ENCODE peak calls at places on chromosomes 5 and 9, in six cellular contexts. X, M, D, C, L and Q are unnamed samples.

GRCh38 chr9:121285835-121286687 is 18.1 kb downstream of the GSN start:
- DNase-seq in L (peak), D (peak), M (peak), X (peak), C (no peak), Q (no peak)

GRCh38 chr9:122095010-122095767 is 2.1 kb upstream of the TTLL11 start:
- DNase-seq in D (peak), L (peak), X (no peak), M (peak), C (peak), Q (no peak)

GRCh38 chr9:77927265-77927664 is 104.3 kb downstream of the GNAQ start:
- DNase-seq in D (no peak), M (peak), L (no peak), C (no peak), X (no peak), Q (no peak)

GRCh38 chr5:146630467-146630866 is 114.5 kb upstream of the GPR151 start:
- DNase-seq in M (no peak), D (no peak), X (no peak), C (no peak), L (no peak), Q (no peak)

GRCh38 chr9:108720191-108720642 is 135.6 kb downstream of the ACTL7B start:
- DNase-seq in C (no peak), M (no peak), X (no peak), D (no peak), L (no peak), Q (no peak)

GRCh38 chr9:16553869-16554540 is 316.5 kb downstream of the BNC2 start:
- DNase-seq in M (no peak), L (no peak), X (no peak), D (no peak), C (no peak), Q (no peak)

GRCh38 chr9:93575706-93576295 is 583 bp upstream of the PHF2 start:
- DNase-seq in D (peak), C (no peak), M (peak), X (peak), L (peak), Q (peak)

GRCh38 chr9:76403352-76403751 is 9.1 kb upstream of the RFK start:
- DNase-seq in D (no peak), X (no peak), M (peak), C (no peak), L (no peak), Q (no peak)

GRCh38 chr5:42745426-42745825 is 11.2 kb upstream of the CCDC152 start:
- DNase-seq in C (no peak), L (peak), M (peak), X (no peak), D (no peak), Q (no peak)

GRCh38 chr9:137669261-137669672 is 50.5 kb downstream of the EHMT1 start:
- DNase-seq in L (no peak), D (no peak), M (no peak), C (peak), X (no peak), Q (peak)

GRCh38 chr5:122781465-122781864 is 6.6 kb downstream of the SNX2 start:
- DNase-seq in M (no peak), X (no peak), L (no peak), D (no peak), C (no peak), Q (no peak)

GRCh38 chr9:97651646-97652045 is 18.0 kb downstream of the NCBP1 start:
- DNase-seq in C (no peak), X (no peak), L (no peak), D (no peak), M (peak), Q (no peak)

GRCh38 chr5:41851116-41851515 is 19.1 kb downstream of the OXCT1 start:
- DNase-seq in C (no peak), X (no peak), L (no peak), D (no peak), M (no peak), Q (no peak)

GRCh38 chr5:176658817-176659216 is 11.5 kb downstream of the TSPAN17 start:
- DNase-seq in M (peak), L (peak), X (no peak), C (no peak), D (no peak), Q (no peak)

GRCh38 chr9:133250741-133251170 is 24.2 kb downstream of the ABO start:
- DNase-seq in X (no peak), D (no peak), C (no peak), M (no peak), L (peak), Q (no peak)

GRCh38 chr9:133252301-133252776 is 22.7 kb downstream of the ABO start:
- DNase-seq in X (no peak), M (no peak), D (no peak), C (no peak), L (peak), Q (no peak)

GRCh38 chr9:133253268-133253667 is 21.7 kb downstream of the ABO start:
- DNase-seq in D (no peak), C (no peak), M (no peak), X (no peak), L (peak), Q (no peak)

GRCh38 chr9:133249337-133249736 is 25.7 kb downstream of the ABO start:
- DNase-seq in M (no peak), D (no peak), C (no peak), X (no peak), L (no peak), Q (no peak)

GRCh38 chr9:133251773-133252172 is 23.2 kb downstream of the ABO start:
- DNase-seq in C (no peak), M (no peak), X (no peak), L (peak), D (no peak), Q (no peak)
- H3K4me3 ChIP-seq in C (no peak), M (no peak), X (peak), L (peak), D (peak), Q (no peak)

DNA sequence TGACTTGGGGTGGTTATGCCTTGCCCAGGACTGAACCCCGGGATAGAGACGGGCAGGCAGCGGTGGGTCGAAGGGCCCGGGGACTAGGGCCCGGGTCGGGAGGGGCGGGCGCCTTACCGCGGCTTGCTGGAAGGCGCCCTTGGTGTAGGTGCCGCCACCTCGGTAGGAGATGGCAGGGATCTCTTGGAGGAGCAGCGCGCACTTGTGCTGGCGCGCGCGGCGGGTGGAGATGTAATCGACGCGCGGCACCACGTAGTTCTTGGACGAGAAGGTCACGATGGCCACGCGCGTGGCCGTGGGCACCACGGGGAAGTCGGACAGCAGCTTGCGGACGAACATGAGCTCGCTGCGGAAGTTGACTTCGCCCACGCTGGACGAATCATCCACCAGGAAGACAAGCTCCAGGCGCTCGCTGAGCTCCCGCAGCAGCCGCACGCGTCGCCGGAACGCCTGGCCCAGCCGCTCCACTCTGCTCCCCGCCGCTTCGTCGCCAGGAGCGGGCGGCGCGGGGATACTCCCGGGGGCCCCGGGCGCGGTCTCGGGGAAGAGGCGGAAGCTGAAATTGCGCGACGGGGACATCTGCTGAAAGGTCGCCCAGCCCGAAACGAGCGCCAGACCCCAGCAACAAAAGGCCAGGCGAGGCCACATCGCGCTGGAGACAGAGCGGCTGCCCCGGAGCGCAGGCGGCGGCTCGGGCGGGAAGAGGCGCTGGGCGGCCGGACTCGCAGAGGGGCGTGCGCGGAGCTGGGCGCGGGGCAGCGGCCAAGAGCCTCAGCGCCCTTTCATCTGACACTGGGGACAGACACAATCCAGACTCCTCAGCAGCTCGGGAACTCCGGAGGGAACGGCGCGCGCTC is at the start of gene SVEP1:
- DNase-seq in D (no peak), C (peak), L (no peak), M (peak), X (peak), Q (no peak)
- H3K4me3 ChIP-seq in D (peak), C (peak), L (peak), M (peak), X (peak), Q (peak)

DNA sequence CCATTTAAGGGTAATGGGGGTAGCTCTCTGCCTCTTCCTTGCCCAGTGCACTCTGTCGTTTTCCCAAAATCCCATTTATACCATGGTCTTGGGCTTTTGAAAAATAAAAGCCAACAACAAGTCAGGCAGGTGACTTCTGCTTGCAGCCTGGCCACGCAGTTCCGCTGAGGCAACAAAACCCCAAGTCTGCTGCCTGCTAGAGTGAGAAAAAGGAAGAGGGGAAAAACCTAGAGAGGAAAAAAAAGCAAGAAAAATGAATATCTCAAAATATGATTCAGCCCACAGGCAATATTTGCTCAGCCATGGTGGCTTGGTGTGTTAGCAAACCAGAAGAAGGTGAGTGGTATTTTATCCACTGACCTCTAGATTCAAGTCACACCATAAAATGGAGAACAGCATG is 148.2 kb upstream of the FSTL4 start:
- DNase-seq in L (no peak), X (no peak), D (no peak), C (no peak), M (no peak), Q (no peak)
- H3K4me3 ChIP-seq in L (no peak), X (no peak), D (no peak), C (no peak), M (no peak), Q (no peak)

DNA sequence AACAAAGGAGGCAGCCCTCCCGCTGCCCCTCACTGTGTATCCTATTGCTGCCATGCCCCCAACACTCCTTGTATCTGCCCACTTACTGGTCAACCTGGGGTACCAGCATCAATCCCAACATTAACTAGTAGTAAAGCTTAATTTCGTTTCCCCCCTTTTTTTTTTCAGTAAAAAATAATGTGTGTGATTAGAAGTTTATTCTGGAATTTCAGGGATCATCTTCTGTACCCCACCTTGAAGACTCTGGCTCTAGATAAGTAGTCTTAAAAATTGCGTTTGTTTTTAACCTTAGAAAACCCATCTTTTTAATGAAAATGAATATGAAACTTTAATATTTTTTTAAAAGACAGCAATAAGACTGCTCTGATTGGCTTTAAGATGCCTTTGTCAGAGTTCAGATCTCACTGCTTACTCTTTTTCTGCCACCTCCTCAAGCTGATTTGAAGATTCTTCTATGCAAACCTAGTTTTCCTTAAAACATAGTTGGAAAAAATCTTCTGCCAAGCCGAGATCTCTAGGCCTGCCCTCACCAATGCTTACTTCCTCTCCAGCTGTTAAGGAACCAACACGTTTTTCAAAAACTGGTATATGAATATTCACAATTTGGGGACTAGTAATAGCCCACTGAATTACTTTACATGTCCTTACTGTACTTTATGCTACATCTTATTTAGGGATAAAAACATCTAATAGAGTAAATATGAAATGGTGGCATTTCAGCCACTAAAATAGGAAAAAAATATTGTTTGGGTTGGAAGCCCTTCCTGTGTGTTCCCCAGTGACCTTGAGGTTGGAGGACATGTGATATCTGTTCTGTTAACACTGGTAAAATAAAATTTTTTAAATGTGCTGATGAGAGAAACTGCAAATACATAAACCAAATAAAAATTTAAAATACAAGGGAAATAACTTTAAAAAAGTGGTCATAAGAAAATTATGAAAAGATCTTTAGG is 4.0 kb upstream of the RHOBTB3 start:
- DNase-seq in C (no peak), M (peak), D (no peak), L (no peak), X (no peak), Q (no peak)
- H3K4me3 ChIP-seq in C (no peak), M (peak), D (no peak), L (no peak), X (no peak), Q (no peak)

GRCh38 chr5:103561670-103562069 is 919 bp downstream of the NUDT12 start:
- DNase-seq in C (no peak), X (no peak), M (peak), D (no peak), L (no peak), Q (no peak)
- H3K4me3 ChIP-seq in C (peak), X (peak), M (peak), D (peak), L (peak), Q (peak)

GRCh38 chr9:124595743-124596142 is 88.5 kb upstream of the NR5A1 start:
- DNase-seq in L (peak), X (no peak), M (no peak), C (no peak), D (no peak), Q (no peak)
- H3K4me3 ChIP-seq in L (no peak), X (no peak), M (no peak), C (no peak), D (no peak), Q (no peak)

DNA sequence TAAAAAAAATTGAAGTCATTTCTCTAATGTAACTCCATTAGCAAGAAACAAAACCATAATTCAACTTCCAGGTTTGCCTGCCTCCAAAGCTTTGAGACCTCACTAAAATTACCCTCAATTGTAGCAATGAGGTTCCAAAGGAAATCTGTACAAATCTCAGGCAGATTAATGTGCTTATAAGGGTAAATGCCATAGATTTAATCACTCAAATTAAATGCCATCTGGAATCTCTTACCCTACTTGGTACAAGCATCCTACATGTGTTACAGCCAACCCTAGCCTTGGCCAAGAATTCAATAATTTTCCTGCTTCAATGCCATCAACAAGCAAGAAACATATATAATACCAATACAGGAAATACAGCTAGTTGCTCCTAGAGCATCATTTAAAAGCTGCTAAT is 452.8 kb downstream of the RAB3C start:
- DNase-seq in X (no peak), C (no peak), L (no peak), M (no peak), D (no peak), Q (no peak)
- H3K4me3 ChIP-seq in X (no peak), C (peak), L (no peak), M (peak), D (no peak), Q (no peak)

DNA sequence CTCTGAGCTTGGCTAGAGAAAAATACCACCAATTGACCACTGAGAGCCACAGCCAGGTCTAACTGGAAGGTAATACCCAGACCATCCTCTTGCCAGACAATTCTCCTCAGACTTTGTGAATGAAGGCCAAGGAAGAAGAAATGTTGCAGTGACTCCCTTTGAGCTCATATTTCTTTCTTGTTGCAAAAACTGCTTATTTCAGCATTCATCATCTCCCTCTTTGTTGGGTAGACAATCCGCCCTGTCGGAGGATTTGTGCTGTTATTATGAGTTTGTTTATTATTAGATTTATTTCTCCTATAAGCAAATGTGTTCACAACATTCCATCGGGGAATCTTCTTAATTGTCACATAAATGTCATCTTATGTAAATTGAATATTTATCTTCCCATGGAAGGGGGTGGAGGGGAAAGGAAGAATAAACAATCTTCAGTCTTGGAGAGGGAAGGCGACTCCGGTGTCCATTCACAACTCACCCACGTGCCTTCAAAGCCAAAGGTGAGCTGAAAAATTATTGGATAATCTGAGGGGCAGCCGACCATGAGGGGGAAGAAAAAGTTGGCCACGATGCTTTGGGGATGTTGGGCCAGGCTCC is 1.8 kb upstream of the JADE2 start:
- DNase-seq in L (no peak), C (no peak), M (peak), X (no peak), D (no peak), Q (no peak)
- H3K4me3 ChIP-seq in L (peak), C (peak), M (peak), X (peak), D (peak), Q (peak)